ENCODE peak calls at places on chromosomes 4 and X, in six cellular contexts. F is SK-N-SH, Z is endothelial cell of umbilical vein, M is HCT116, P is sigmoid colon, S is GM23338. V is an unnamed sample.

GRCh38 chr4:90990298-90990697 is 863.1 kb downstream of the CCSER1 start:
- DNase-seq in F (no peak), Z (no peak), M (no peak), P (no peak), S (no peak), V (no peak)

GRCh38 chrX:79288723-79289122 is 78.4 kb downstream of the ITM2A start:
- DNase-seq in F (no peak), Z (no peak), M (no peak), P (no peak), S (no peak), V (no peak)

GRCh38 chr4:138158746-138159297 is 83.3 kb downstream of the SLC7A11 start:
- DNase-seq in F (no peak), Z (peak), M (no peak), P (no peak), S (no peak), V (no peak)

GRCh38 chrX:12567857-12568256 is 223.4 kb upstream of the PRPS2 start:
- DNase-seq in F (peak), Z (peak), M (no peak), P (no peak), S (peak), V (no peak)

GRCh38 chrX:55026143-55026542 is 4.6 kb downstream of the ALAS2 start:
- DNase-seq in F (no peak), Z (no peak), M (no peak), P (no peak), S (no peak), V (no peak)

GRCh38 chrX:14758029-14758491 is 114.8 kb downstream of the FANCB start:
- DNase-seq in F (no peak), Z (no peak), M (no peak), P (no peak), S (no peak), V (no peak)

GRCh38 chrX:101759000-101759399 is 99.3 kb upstream of the ARMCX2 start:
- DNase-seq in F (peak), Z (peak), M (peak), P (no peak), S (peak), V (no peak)

GRCh38 chr4:115360441-115360840 is 247.0 kb upstream of the NDST4 start:
- DNase-seq in F (no peak), Z (no peak), M (no peak), P (no peak), S (no peak), V (no peak)

GRCh38 chrX:53184836-53185235 is 40.2 kb downstream of the KDM5C start:
- DNase-seq in F (no peak), Z (no peak), M (no peak), P (no peak), S (no peak), V (no peak)

GRCh38 chrX:77447339-77448149 is at the start of gene FGF16:
- DNase-seq in F (peak), Z (peak), M (no peak), P (no peak), S (peak), V (no peak)

GRCh38 chrX:123215397-123216089 is 31.5 kb downstream of the GRIA3 start:
- DNase-seq in F (no peak), Z (no peak), M (no peak), P (no peak), S (no peak), V (no peak)

GRCh38 chrX:154325541-154325940 is 29.9 kb downstream of the TKTL1 start:
- DNase-seq in F (no peak), Z (peak), M (no peak), P (no peak), S (no peak), V (no peak)

GRCh38 chr4:88613417-88613875 is 21.2 kb downstream of the HERC3 start:
- DNase-seq in F (no peak), Z (peak), M (no peak), P (no peak), S (peak), V (peak)

GRCh38 chr4:73763877-73764276 is 23.5 kb downstream of the CXCL8 start:
- DNase-seq in F (no peak), Z (no peak), M (no peak), P (no peak), S (no peak), V (no peak)

GRCh38 chr4:40587826-40588225 is 41.8 kb downstream of the RBM47 start:
- DNase-seq in F (no peak), Z (no peak), M (no peak), P (no peak), S (no peak), V (no peak)

GRCh38 chr4:48439988-48440387 is 43.2 kb upstream of the SLC10A4 start:
- DNase-seq in F (no peak), Z (no peak), M (no peak), P (no peak), S (no peak), V (no peak)

DNA sequence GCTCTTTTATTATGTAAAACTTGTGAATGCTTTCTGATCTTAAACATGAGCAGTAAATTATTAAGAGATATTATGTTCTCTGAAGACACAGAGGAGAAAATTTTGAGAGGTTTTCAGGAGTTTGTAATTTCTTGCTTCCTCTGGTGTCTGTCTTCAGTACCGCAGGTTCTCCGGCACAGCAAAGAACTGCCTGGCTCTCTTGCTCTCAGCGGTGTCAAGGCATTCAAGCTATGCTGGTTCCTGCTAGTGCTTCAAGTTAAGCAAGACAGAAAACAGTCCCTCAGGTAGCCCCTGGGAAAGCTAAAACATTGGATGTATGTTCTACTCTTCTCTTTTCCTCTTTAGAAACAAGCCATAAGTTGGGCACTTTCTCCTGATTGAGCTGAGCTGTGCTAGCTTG is 120.2 kb upstream of the CENPE start:
- DNase-seq in F (no peak), Z (no peak), M (no peak), P (no peak), S (peak), V (no peak)
- TF ChIP-seq POLR2AphosphoS5 in F (no peak), Z (no peak), M (no peak), P (no peak), S (no peak), V (no peak)

DNA sequence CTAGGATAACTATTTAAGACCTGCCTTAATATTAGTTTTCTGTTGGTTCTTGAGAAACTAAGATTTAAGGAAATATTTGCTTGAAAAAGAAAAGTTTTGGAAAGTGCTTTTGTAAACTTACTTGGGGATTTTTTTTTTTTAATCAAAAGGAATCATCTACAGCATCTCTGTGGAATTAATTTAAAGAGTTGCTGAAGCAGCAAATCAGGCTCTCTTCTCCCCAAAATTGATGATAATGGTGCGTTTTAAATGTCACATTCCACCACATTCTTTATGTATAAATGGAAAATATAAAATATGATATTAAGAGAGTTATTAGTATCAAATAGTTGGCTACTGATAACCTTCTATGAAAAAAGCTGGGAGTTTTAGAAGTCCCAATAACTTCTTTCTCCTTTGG is 4.2 kb downstream of the KLF3 start:
- DNase-seq in F (no peak), Z (no peak), M (no peak), P (no peak), S (no peak), V (no peak)
- H3K4me3 ChIP-seq in F (no peak), Z (peak), M (no peak), P (no peak), S (no peak), V (peak)

GRCh38 chr4:31294655-31295054 is 574.5 kb downstream of the PCDH7 start:
- DNase-seq in F (peak), Z (no peak), M (no peak), P (no peak), S (no peak), V (no peak)
- H3K27ac ChIP-seq in F (no peak), Z (no peak), M (no peak), P (no peak), S (no peak), V (no peak)

DNA sequence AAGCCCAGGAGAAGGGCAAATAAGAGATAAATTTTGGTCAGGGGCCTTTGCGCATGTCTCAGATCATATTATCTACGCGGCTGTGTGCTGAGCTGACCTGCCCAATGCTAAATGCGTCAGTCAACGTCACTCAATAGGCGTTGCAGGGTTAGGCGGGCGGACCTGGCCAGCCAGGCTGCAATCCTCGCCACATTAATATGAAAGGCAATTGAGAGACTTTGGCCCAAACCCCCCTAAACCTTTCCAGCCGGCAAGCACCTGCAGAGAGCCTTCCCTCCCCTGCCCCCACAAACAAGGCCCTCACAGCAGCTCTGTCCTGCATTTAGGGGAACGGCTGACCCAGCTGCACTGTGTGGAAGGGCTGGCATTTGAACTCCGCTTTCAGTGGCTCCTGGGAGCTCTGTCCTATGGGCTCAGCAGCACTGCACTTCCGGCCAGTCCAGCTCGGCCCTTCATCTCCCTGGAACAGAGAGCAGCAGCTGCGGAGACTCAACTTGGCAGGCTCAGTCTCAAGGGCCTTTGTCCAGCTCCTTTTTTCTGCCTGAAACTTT is 133.5 kb downstream of the AFAP1 start:
- DNase-seq in F (no peak), Z (peak), M (no peak), P (peak), S (peak), V (no peak)
- TF ChIP-seq POLR2AphosphoS5 in F (no peak), Z (peak), M (no peak), P (peak), S (no peak), V (no peak)

GRCh38 chr4:184477201-184477999 is 3.0 kb upstream of the IRF2 start:
- DNase-seq in F (no peak), Z (no peak), M (no peak), P (no peak), S (no peak), V (no peak)
- H3K4me3 ChIP-seq in F (no peak), Z (no peak), M (no peak), P (no peak), S (no peak), V (no peak)

V was measured in SK-N-MC.